ENCODE peak calls at places on chromosomes 3 and 15, in nine cellular contexts. One of them, this sample, is unnamed.

GRCh38 chr3:183577336-183577735 is 21.8 kb upstream of the KLHL6 start:
- DNase-seq in foreskin fibroblast: no peak
- DNase-seq in T-helper 9 cell: no peak
- DNase-seq in HEK293T: no peak
- DNase-seq in cardiac fibroblast: no peak
- DNase-seq in hippocampal formation: no peak
- DNase-seq in GM19239: no peak
- DNase-seq in T follicular helper cell: no peak
- DNase-seq in hypothalamus: no peak
- DNase-seq in this sample: no peak

GRCh38 chr3:83649692-83650091 is 1309.1 kb upstream of the CADM2 start:
- DNase-seq in hippocampal formation: no peak
- DNase-seq in foreskin fibroblast: no peak
- DNase-seq in hypothalamus: no peak
- DNase-seq in T-helper 9 cell: no peak
- DNase-seq in cardiac fibroblast: no peak
- DNase-seq in GM19239: no peak
- DNase-seq in HEK293T: no peak
- DNase-seq in T follicular helper cell: no peak
- DNase-seq in this sample: no peak

GRCh38 chr3:150721285-150722130 is 17.8 kb upstream of the ERICH6 start:
- DNase-seq in hippocampal formation: peak
- DNase-seq in foreskin fibroblast: peak
- DNase-seq in hypothalamus: no peak
- DNase-seq in T follicular helper cell: no peak
- DNase-seq in GM19239: peak
- DNase-seq in HEK293T: peak
- DNase-seq in T-helper 9 cell: no peak
- DNase-seq in cardiac fibroblast: peak
- DNase-seq in this sample: no peak

GRCh38 chr3:112814256-112814655 is 32.4 kb downstream of the CD200R1L start:
- DNase-seq in hippocampal formation: peak
- DNase-seq in HEK293T: no peak
- DNase-seq in cardiac fibroblast: peak
- DNase-seq in T-helper 9 cell: no peak
- DNase-seq in GM19239: no peak
- DNase-seq in foreskin fibroblast: peak
- DNase-seq in T follicular helper cell: no peak
- DNase-seq in hypothalamus: no peak
- DNase-seq in this sample: no peak

GRCh38 chr3:54902286-54902685 is 25.6 kb downstream of the LRTM1 start:
- DNase-seq in hippocampal formation: no peak
- DNase-seq in cardiac fibroblast: no peak
- DNase-seq in GM19239: no peak
- DNase-seq in foreskin fibroblast: no peak
- DNase-seq in hypothalamus: no peak
- DNase-seq in T follicular helper cell: no peak
- DNase-seq in T-helper 9 cell: no peak
- DNase-seq in HEK293T: no peak
- DNase-seq in this sample: no peak

GRCh38 chr15:68330461-68330860 is 52.9 kb downstream of the FEM1B start:
- DNase-seq in T follicular helper cell: no peak
- DNase-seq in GM19239: no peak
- DNase-seq in HEK293T: no peak
- DNase-seq in hypothalamus: no peak
- DNase-seq in foreskin fibroblast: no peak
- DNase-seq in hippocampal formation: no peak
- DNase-seq in T-helper 9 cell: no peak
- DNase-seq in cardiac fibroblast: no peak
- DNase-seq in this sample: no peak

GRCh38 chr15:89203705-89204273 is 17.6 kb downstream of the RLBP1 start:
- DNase-seq in cardiac fibroblast: no peak
- DNase-seq in T-helper 9 cell: no peak
- DNase-seq in T follicular helper cell: no peak
- DNase-seq in GM19239: no peak
- DNase-seq in hypothalamus: no peak
- DNase-seq in hippocampal formation: no peak
- DNase-seq in foreskin fibroblast: no peak
- DNase-seq in HEK293T: no peak
- DNase-seq in this sample: no peak

GRCh38 chr3:123089611-123090301 is 22.9 kb downstream of the PDIA5 start:
- DNase-seq in foreskin fibroblast: no peak
- DNase-seq in HEK293T: no peak
- DNase-seq in hippocampal formation: no peak
- DNase-seq in cardiac fibroblast: no peak
- DNase-seq in T follicular helper cell: no peak
- DNase-seq in T-helper 9 cell: no peak
- DNase-seq in GM19239: no peak
- DNase-seq in hypothalamus: peak
- DNase-seq in this sample: peak

GRCh38 chr3:44092497-44092896 is 149.2 kb upstream of the TOPAZ1 start:
- DNase-seq in hippocampal formation: no peak
- DNase-seq in T-helper 9 cell: no peak
- DNase-seq in cardiac fibroblast: no peak
- DNase-seq in foreskin fibroblast: no peak
- DNase-seq in HEK293T: no peak
- DNase-seq in T follicular helper cell: no peak
- DNase-seq in GM19239: no peak
- DNase-seq in hypothalamus: no peak
- DNase-seq in this sample: no peak

GRCh38 chr15:38547255-38547997 is 17.2 kb downstream of the RASGRP1 start:
- DNase-seq in T-helper 9 cell: no peak
- DNase-seq in hippocampal formation: no peak
- DNase-seq in hypothalamus: no peak
- DNase-seq in T follicular helper cell: no peak
- DNase-seq in GM19239: no peak
- DNase-seq in HEK293T: no peak
- DNase-seq in foreskin fibroblast: peak
- DNase-seq in cardiac fibroblast: peak
- DNase-seq in this sample: no peak

GRCh38 chr3:47210863-47211405 is 47.0 kb upstream of the SETD2 start:
- DNase-seq in foreskin fibroblast: no peak
- DNase-seq in HEK293T: no peak
- DNase-seq in T-helper 9 cell: no peak
- DNase-seq in GM19239: no peak
- DNase-seq in T follicular helper cell: no peak
- DNase-seq in hippocampal formation: no peak
- DNase-seq in hypothalamus: no peak
- DNase-seq in cardiac fibroblast: no peak
- DNase-seq in this sample: no peak

GRCh38 chr3:51340989-51341636 is 44.0 kb upstream of the MANF start:
- DNase-seq in T follicular helper cell: no peak
- DNase-seq in cardiac fibroblast: peak
- DNase-seq in hippocampal formation: no peak
- DNase-seq in foreskin fibroblast: peak
- DNase-seq in hypothalamus: no peak
- DNase-seq in GM19239: no peak
- DNase-seq in HEK293T: no peak
- DNase-seq in T-helper 9 cell: no peak
- DNase-seq in this sample: no peak

GRCh38 chr15:97085806-97086205 is 755.3 kb downstream of the NR2F2 start:
- DNase-seq in T-helper 9 cell: no peak
- DNase-seq in hypothalamus: no peak
- DNase-seq in GM19239: no peak
- DNase-seq in HEK293T: peak
- DNase-seq in cardiac fibroblast: no peak
- DNase-seq in hippocampal formation: no peak
- DNase-seq in T follicular helper cell: no peak
- DNase-seq in foreskin fibroblast: no peak
- DNase-seq in this sample: no peak

This sample was measured in amygdala.